ENCODE peak calls at places on chromosome 18, in five cellular contexts. U is OCI-LY7; F is activated CD8-positive, alpha-beta T cell treated with anti-CD3 and anti-CD28 coated beads for 36 hours; Y is DND-41; Q is A549. M is an unnamed sample.

GRCh38 chr18:56330381-56331115 is 307.8 kb downstream of the TXNL1 start:
- DNase-seq in F (no peak), Q (no peak), U (no peak), Y (no peak), M (no peak)

GRCh38 chr18:22467760-22468553 is 50.2 kb upstream of the CTAGE1 start:
- DNase-seq in Q (peak), F (peak), Y (no peak), U (no peak), M (no peak)

GRCh38 chr18:46761054-46761769 is 4.4 kb upstream of the ST8SIA5 start:
- DNase-seq in Q (no peak), F (no peak), Y (no peak), U (no peak), M (no peak)

GRCh38 chr18:56615738-56616520 is 22.5 kb downstream of the TXNL1 start:
- DNase-seq in F (no peak), U (no peak), Y (no peak), Q (no peak), M (no peak)

GRCh38 chr18:11995445-11996189 is 14.3 kb downstream of the IMPA2 start:
- DNase-seq in F (peak), Y (peak), U (peak), Q (peak), M (peak)

GRCh38 chr18:12608292-12608691 is 49.6 kb downstream of the SPIRE1 start:
- DNase-seq in U (no peak), F (no peak), Q (no peak), Y (no peak), M (no peak)

GRCh38 chr18:13229021-13229671 is 10.6 kb downstream of the LDLRAD4 start:
- DNase-seq in F (no peak), U (no peak), Q (no peak), Y (no peak), M (no peak)

GRCh38 chr18:73296686-73297085 is 428.9 kb upstream of the NETO1 start:
- DNase-seq in F (no peak), U (no peak), Y (no peak), Q (no peak), M (no peak)

GRCh38 chr18:59988098-59988706 is 88.4 kb downstream of the PMAIP1 start:
- DNase-seq in Q (peak), U (peak), Y (peak), F (peak), M (peak)

GRCh38 chr18:37641573-37641972 is 76.0 kb upstream of the CELF4 start:
- DNase-seq in U (no peak), Y (no peak), F (no peak), Q (no peak), M (no peak)

GRCh38 chr18:60623331-60623730 is 250.8 kb upstream of the MC4R start:
- DNase-seq in F (no peak), U (no peak), Y (no peak), Q (no peak), M (no peak)

GRCh38 chr18:76995896-76996295 is 136.7 kb downstream of the MBP start:
- DNase-seq in Q (no peak), F (no peak), U (no peak), Y (no peak), M (no peak)

GRCh38 chr18:28407681-28408080 is 230.8 kb upstream of the CDH2 start:
- DNase-seq in Y (no peak), Q (no peak), F (no peak), U (no peak), M (no peak)

GRCh38 chr18:34444622-34445021 is 219.9 kb upstream of the NOL4 start:
- DNase-seq in Y (no peak), U (no peak), F (no peak), Q (no peak), M (no peak)

GRCh38 chr18:39241534-39241933 is 1675.9 kb upstream of the CELF4 start:
- DNase-seq in U (no peak), Y (no peak), F (no peak), Q (no peak), M (no peak)

GRCh38 chr18:57998461-57998860 is 45.6 kb upstream of the NEDD4L start:
- DNase-seq in Q (peak), Y (no peak), U (no peak), F (no peak), M (no peak)

DNA sequence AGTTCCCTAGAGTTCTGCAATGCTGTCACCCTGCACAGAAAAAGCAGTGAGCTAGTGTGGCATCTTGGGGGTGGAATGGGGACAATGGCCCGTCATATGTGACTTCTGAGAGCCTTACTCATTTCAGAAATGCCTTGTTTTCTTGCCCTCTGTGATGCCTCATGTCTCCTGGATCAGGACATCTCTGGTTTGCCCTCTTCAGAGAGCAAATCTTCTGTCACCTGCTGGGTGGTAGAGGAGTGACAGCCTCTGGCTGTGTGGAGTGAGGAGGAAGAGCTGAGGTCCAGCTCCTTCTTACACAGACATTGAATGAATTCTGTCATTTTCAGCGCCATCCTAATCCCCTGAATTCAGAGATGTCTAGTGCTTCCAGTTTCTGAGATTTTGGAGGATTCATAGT is 55.6 kb upstream of the PHLPP1 start:
- DNase-seq in Q (no peak), F (no peak), Y (no peak), U (peak), M (no peak)
- TF ChIP-seq CTCF in Q (no peak), F (no peak), Y (peak), U (no peak), M (no peak)

GRCh38 chr18:69635482-69635881 is 234.8 kb downstream of the DOK6 start:
- DNase-seq in F (no peak), Y (no peak), Q (no peak), U (no peak), M (no peak)

GRCh38 chr18:69638056-69638455 is 237.4 kb downstream of the DOK6 start:
- DNase-seq in U (no peak), Q (no peak), Y (no peak), F (no peak), M (no peak)

GRCh38 chr18:69631281-69631680 is 230.6 kb downstream of the DOK6 start:
- DNase-seq in Q (no peak), Y (no peak), F (no peak), U (no peak), M (no peak)

DNA sequence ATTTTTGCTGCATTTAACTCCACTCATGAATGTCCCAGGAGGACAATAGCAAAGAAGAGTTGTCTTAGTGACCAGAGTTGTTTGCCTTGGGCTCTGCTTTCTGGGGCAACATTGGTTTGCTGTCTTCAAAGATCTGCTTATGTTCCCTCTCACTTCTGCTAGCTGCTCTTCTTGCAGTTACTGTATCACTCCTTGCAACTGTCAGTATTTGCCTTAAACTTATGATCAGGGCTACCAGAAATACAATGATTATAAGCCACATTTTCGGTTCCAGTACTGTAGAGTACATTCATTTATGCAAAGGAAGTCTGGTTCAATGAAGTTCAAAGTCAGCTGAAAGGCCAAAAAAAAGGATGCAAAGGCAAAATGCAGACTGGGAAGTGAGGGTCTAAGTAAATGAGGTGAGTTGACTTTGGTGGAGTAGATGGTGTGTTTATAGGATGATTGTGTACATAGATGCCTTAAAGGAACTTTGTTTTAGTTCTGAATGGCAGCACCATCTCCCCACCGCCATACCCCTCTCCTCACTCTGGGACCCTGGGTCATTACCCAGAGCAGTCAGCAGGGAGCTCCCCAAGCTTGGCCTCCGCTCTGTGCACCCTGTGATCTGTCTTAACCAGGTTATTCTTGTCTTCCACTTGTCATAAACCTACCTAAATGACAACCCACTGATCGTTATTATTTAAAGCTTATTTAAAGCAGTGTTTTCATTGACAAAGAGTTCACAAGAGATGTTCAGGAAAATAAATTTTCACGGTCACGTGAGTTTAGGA is 236.0 kb downstream of the DOK6 start:
- DNase-seq in F (peak), Q (no peak), Y (no peak), U (no peak), M (peak)
- TF ChIP-seq CTCF in F (peak), Q (no peak), Y (peak), U (no peak), M (peak)

GRCh38 chr18:2223859-2224258 is 347.4 kb downstream of the METTL4 start:
- DNase-seq in U (peak), Q (peak), F (peak), Y (no peak), M (no peak)
- TF ChIP-seq CTCF in U (peak), Q (peak), F (peak), Y (peak), M (no peak)

DNA sequence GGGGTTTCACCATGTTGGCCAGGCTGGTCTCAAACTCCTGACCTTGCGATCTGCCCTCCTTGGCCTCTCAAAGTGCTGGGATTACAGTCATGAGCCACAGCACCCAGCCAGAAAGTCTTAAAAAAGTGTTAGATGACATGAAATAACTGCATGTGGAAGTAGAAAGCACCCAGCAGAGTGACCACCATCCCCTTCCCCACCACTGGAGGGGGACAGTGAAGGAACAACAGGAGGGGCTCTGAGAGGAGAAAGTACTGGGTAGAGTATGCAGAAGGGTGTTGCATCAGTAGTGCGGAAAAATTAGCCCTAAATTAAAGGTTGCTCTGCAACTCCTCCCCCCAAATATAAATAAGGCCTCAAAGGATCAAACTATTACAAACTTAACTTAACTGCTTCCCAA is 230.5 kb downstream of the ZNF521 start:
- DNase-seq in U (no peak), Q (no peak), Y (no peak), F (no peak), M (no peak)
- TF ChIP-seq CTCF in U (peak), Q (no peak), Y (no peak), F (no peak), M (no peak)

GRCh38 chr18:50051288-50051687 is 143.7 kb downstream of the MYO5B start:
- DNase-seq in Y (peak), F (no peak), U (no peak), Q (peak), M (no peak)
- TF ChIP-seq CTCF in Y (no peak), F (no peak), U (peak), Q (peak), M (no peak)

M was measured in GM13976.